ENCODE peak calls at places on chromosome 10, in eight cellular contexts. V is heart right ventricle, U is neural crest cell, T is caudate nucleus, J is sigmoid colon, H is AG08395, O is KBM-7, M is HFF-Myc. D is an unnamed sample.

GRCh38 chr10:3699896-3700295 is 85.1 kb downstream of the KLF6 start:
- DNase-seq in V (no peak), U (no peak), T (no peak), J (no peak), H (no peak), O (no peak), M (no peak), D (no peak)

GRCh38 chr10:77925410-77925794 is 1.2 kb downstream of the DLG5 start:
- DNase-seq in V (no peak), U (no peak), T (peak), J (peak), H (peak), O (peak), M (no peak), D (no peak)

GRCh38 chr10:70540089-70540788 is 61.7 kb downstream of the PALD1 start:
- DNase-seq in V (peak), U (peak), T (no peak), J (no peak), H (peak), O (peak), M (no peak), D (no peak)

GRCh38 chr10:110753462-110753861 is 109.3 kb downstream of the RBM20 start:
- DNase-seq in V (no peak), U (no peak), T (no peak), J (no peak), H (no peak), O (no peak), M (no peak), D (no peak)

GRCh38 chr10:12484945-12485805 is 135.8 kb downstream of the CAMK1D start:
- DNase-seq in V (peak), U (no peak), T (no peak), J (no peak), H (no peak), O (no peak), M (no peak), D (no peak)

GRCh38 chr10:9239298-9239697 is 1184.8 kb downstream of the GATA3 start:
- DNase-seq in V (no peak), U (no peak), T (no peak), J (no peak), H (no peak), O (no peak), M (no peak), D (no peak)

GRCh38 chr10:101133489-101134298 is 2.6 kb downstream of the TLX1 start:
- DNase-seq in V (no peak), U (no peak), T (no peak), J (no peak), H (no peak), O (peak), M (no peak), D (no peak)

GRCh38 chr10:46268076-46268881 is 18.5 kb upstream of the ANTXRL start:
- DNase-seq in V (no peak), U (no peak), T (no peak), J (no peak), H (no peak), O (no peak), M (no peak), D (no peak)

GRCh38 chr10:102262744-102263370 is 17.5 kb downstream of the GBF1 start:
- DNase-seq in V (no peak), U (no peak), T (no peak), J (no peak), H (no peak), O (no peak), M (no peak), D (no peak)

GRCh38 chr10:28429573-28430216 is 103.2 kb upstream of the WAC start:
- DNase-seq in V (no peak), U (no peak), T (no peak), J (no peak), H (no peak), O (no peak), M (no peak), D (no peak)

GRCh38 chr10:46079831-46080585 is 33.9 kb upstream of the MSMB start:
- DNase-seq in V (no peak), U (no peak), T (no peak), J (no peak), H (no peak), O (peak), M (no peak), D (no peak)

GRCh38 chr10:7085147-7085912 is 325.5 kb downstream of the SFMBT2 start:
- DNase-seq in V (no peak), U (no peak), T (peak), J (no peak), H (no peak), O (no peak), M (no peak), D (no peak)

GRCh38 chr10:74947781-74948401 is 121.5 kb downstream of the KAT6B start:
- DNase-seq in V (no peak), U (no peak), T (no peak), J (no peak), H (no peak), O (no peak), M (no peak), D (no peak)

GRCh38 chr10:35735412-35735811 is 93.3 kb upstream of the FZD8 start:
- DNase-seq in V (no peak), U (no peak), T (no peak), J (no peak), H (peak), O (no peak), M (no peak), D (no peak)

D was measured in pulmonary artery endothelial cell.